ENCODE peak calls at places on chromosomes 1 and 21, in nine cellular contexts. O is transverse colon; L is skeletal muscle cell; D is naive thymus-derived CD8-positive, alpha-beta T cell; C is memory B cell; Q is substantia nigra; G is astrocyte of the cerebellum; M is stimulated activated CD4-positive, alpha-beta T cell treated with anti-CD3 and anti-CD28 coated beads, TNF-alpha, amount 100 ng/mL, for 24 hours; K is HAP-1. J is an unnamed sample.

GRCh38 chr21:28687571-28687970 is 305.1 kb downstream of the LTN1 start:
- DNase-seq in O (no peak), L (no peak), D (no peak), C (no peak), Q (no peak), G (no peak), M (no peak), K (no peak), J (no peak)

GRCh38 chr1:94787676-94788075 is 32.5 kb upstream of the SLC44A3 start:
- DNase-seq in O (no peak), L (no peak), D (no peak), C (no peak), Q (no peak), G (no peak), M (no peak), K (no peak), J (no peak)

GRCh38 chr1:227943354-227943753 is 4.4 kb downstream of the WNT9A start:
- DNase-seq in O (no peak), L (no peak), D (no peak), C (no peak), Q (no peak), G (no peak), M (no peak), K (no peak), J (no peak)

GRCh38 chr1:210328032-210328745 is 513 bp upstream of the HHAT start:
- DNase-seq in O (no peak), L (no peak), D (no peak), C (no peak), Q (no peak), G (no peak), M (no peak), K (no peak), J (no peak)

GRCh38 chr1:71994646-71995045 is 287.7 kb downstream of the NEGR1 start:
- DNase-seq in O (no peak), L (no peak), D (no peak), C (no peak), Q (no peak), G (no peak), M (no peak), K (no peak), J (no peak)

GRCh38 chr1:55812281-55812680 is 597.1 kb upstream of the USP24 start:
- DNase-seq in O (no peak), L (no peak), D (no peak), C (no peak), Q (no peak), G (no peak), M (no peak), K (no peak), J (no peak)

GRCh38 chr1:171422489-171422888 is 62.8 kb upstream of the PRRC2C start:
- DNase-seq in O (no peak), L (no peak), D (no peak), C (no peak), Q (no peak), G (no peak), M (no peak), K (no peak), J (no peak)

GRCh38 chr21:33394260-33394659 is 9.0 kb upstream of the IFNGR2 start:
- DNase-seq in O (peak), L (no peak), D (no peak), C (no peak), Q (peak), G (no peak), M (no peak), K (no peak), J (no peak)

GRCh38 chr1:24769656-24770651 is 24.7 kb downstream of the CLIC4 start:
- DNase-seq in O (no peak), L (peak), D (no peak), C (no peak), Q (no peak), G (peak), M (no peak), K (no peak), J (peak)

GRCh38 chr1:111756124-111756513 is 418 bp downstream of the DDX20 start:
- DNase-seq in O (no peak), L (no peak), D (no peak), C (no peak), Q (no peak), G (no peak), M (no peak), K (no peak), J (no peak)

GRCh38 chr1:145956776-145957442 is 908 bp downstream of the LIX1L start:
- DNase-seq in O (no peak), L (no peak), D (peak), C (no peak), Q (no peak), G (no peak), M (no peak), K (peak), J (no peak)

GRCh38 chr1:207993477-207994445 is 82.8 kb upstream of the CD34 start:
- DNase-seq in O (no peak), L (no peak), D (no peak), C (no peak), Q (no peak), G (no peak), M (no peak), K (no peak), J (no peak)

GRCh38 chr1:91054780-91055481 is 33.1 kb upstream of the ZNF644 start:
- DNase-seq in O (no peak), L (no peak), D (no peak), C (peak), Q (no peak), G (no peak), M (no peak), K (no peak), J (no peak)

GRCh38 chr1:27418786-27419185 is 26.4 kb downstream of the GPR3 start:
- DNase-seq in O (no peak), L (no peak), D (no peak), C (no peak), Q (no peak), G (no peak), M (no peak), K (no peak), J (no peak)

GRCh38 chr1:2585318-2586092 is 1.1 kb upstream of the PRXL2B start:
- DNase-seq in O (peak), L (no peak), D (peak), C (peak), Q (peak), G (no peak), M (no peak), K (peak), J (no peak)

GRCh38 chr1:11342677-11343076 is 69.7 kb downstream of the UBIAD1 start:
- DNase-seq in O (no peak), L (no peak), D (no peak), C (no peak), Q (no peak), G (no peak), M (no peak), K (no peak), J (no peak)

GRCh38 chr1:22639286-22639685 is 2.9 kb downstream of the C1QA start:
- DNase-seq in O (peak), L (peak), D (no peak), C (no peak), Q (peak), G (no peak), M (no peak), K (no peak), J (no peak)

GRCh38 chr1:22702255-22702654 is 8.4 kb upstream of the EPHB2 start:
- DNase-seq in O (peak), L (no peak), D (no peak), C (no peak), Q (no peak), G (no peak), M (no peak), K (no peak), J (no peak)

GRCh38 chr1:31515936-31516335 is 60.4 kb upstream of the TINAGL1 start:
- DNase-seq in O (no peak), L (no peak), D (no peak), C (no peak), Q (no peak), G (no peak), M (no peak), K (no peak), J (no peak)

GRCh38 chr1:3069491-3070303 is 694 bp downstream of the PRDM16 start:
- DNase-seq in O (peak), L (no peak), D (no peak), C (no peak), Q (peak), G (peak), M (no peak), K (peak), J (peak)

J was measured in amniotic stem cell.